ENCODE peak calls at places on chromosomes 16 and 17, in seven cellular contexts. I is GM23338; N is heart left ventricle; J is HCT116; A is transverse colon; S is psoas muscle; Y is CD8-positive, alpha-beta memory T cell. W is an unnamed sample. For H3K27me3 and H3K4me1, the result is how much of the 10 kb centered on the place peaks cover.

GRCh38 chr17:39677581-39678339 is 9.5 kb downstream of the PNMT start:
- DNase-seq in A (no peak), N (peak), Y (no peak), S (peak), J (no peak), I (no peak), W (no peak)

GRCh38 chr16:85183564-85183963 is 71.3 kb upstream of the CIBAR2 start:
- DNase-seq in Y (no peak), A (no peak), N (no peak), J (no peak), I (no peak), S (no peak), W (no peak)

GRCh38 chr17:694239-694638 is 20.4 kb downstream of the VPS53 start:
- DNase-seq in Y (no peak), S (no peak), N (no peak), J (no peak), I (no peak), A (no peak), W (peak)

GRCh38 chr17:62307196-62307595 is 73.2 kb upstream of the EFCAB3 start:
- DNase-seq in I (no peak), Y (no peak), N (no peak), J (no peak), S (no peak), A (no peak), W (no peak)

GRCh38 chr16:50102046-50102756 is 36.4 kb downstream of the HEATR3 start:
- DNase-seq in A (no peak), I (no peak), N (no peak), Y (no peak), S (no peak), J (no peak), W (peak)

GRCh38 chr16:28880589-28880915 is 2.3 kb downstream of the ATP2A1 start:
- DNase-seq in Y (no peak), S (no peak), J (no peak), A (no peak), N (no peak), I (no peak), W (no peak)

GRCh38 chr17:59962739-59963318 is 1.7 kb downstream of the RNFT1 start:
- DNase-seq in I (no peak), A (no peak), N (no peak), S (no peak), J (no peak), Y (no peak), W (no peak)

GRCh38 chr16:4293822-4294457 is 21.1 kb upstream of the TFAP4 start:
- DNase-seq in N (peak), J (no peak), A (no peak), S (peak), Y (no peak), I (peak), W (peak)

GRCh38 chr17:66337866-66338472 is 35.6 kb downstream of the PRKCA start:
- DNase-seq in A (no peak), I (no peak), Y (no peak), S (no peak), J (no peak), N (no peak), W (no peak)

GRCh38 chr17:13957636-13958035 is 111.7 kb upstream of the COX10 start:
- DNase-seq in A (no peak), Y (no peak), N (no peak), I (no peak), J (no peak), S (no peak), W (no peak)

GRCh38 chr17:75970011-75970523 is 8.9 kb downstream of the ACOX1 start:
- DNase-seq in I (no peak), N (no peak), J (no peak), A (no peak), Y (no peak), S (no peak), W (no peak)

GRCh38 chr17:61425682-61426481 is 26.2 kb downstream of the TBX2 start:
- DNase-seq in A (no peak), N (no peak), I (peak), S (no peak), J (peak), Y (no peak), W (no peak)

GRCh38 chr17:8082312-8082711 is 5.2 kb downstream of the ALOX12B start:
- DNase-seq in I (no peak), A (no peak), S (no peak), J (no peak), N (no peak), Y (no peak), W (no peak)
- H3K27me3 ChIP-seq in I (half or more), A (half or more), S (under half), J (under half), N (under half), Y (under half), W (under half)

GRCh38 chr16:17747357-17747756 is 276.6 kb upstream of the XYLT1 start:
- DNase-seq in S (no peak), N (no peak), I (no peak), J (no peak), Y (no peak), A (no peak), W (no peak)

GRCh38 chr16:17743158-17743557 is 272.4 kb upstream of the XYLT1 start:
- DNase-seq in S (no peak), N (no peak), J (no peak), A (no peak), I (no peak), Y (no peak), W (no peak)

GRCh38 chr16:17748005-17748719 is 277.4 kb upstream of the XYLT1 start:
- DNase-seq in J (no peak), Y (no peak), A (no peak), N (no peak), I (peak), S (no peak), W (no peak)

GRCh38 chr16:17743578-17743977 is 272.8 kb upstream of the XYLT1 start:
- DNase-seq in N (no peak), Y (no peak), J (no peak), S (no peak), A (no peak), I (no peak), W (no peak)

GRCh38 chr16:17744903-17745581 is 274.3 kb upstream of the XYLT1 start:
- DNase-seq in A (no peak), I (peak), S (no peak), Y (no peak), J (no peak), N (no peak), W (no peak)
- H3K27ac ChIP-seq in A (peak), I (peak), S (no peak), Y (no peak), J (no peak), N (no peak), W (no peak)

GRCh38 chr17:29590979-29591736 is 1.7 kb upstream of the GIT1 start:
- DNase-seq in S (peak), N (peak), I (peak), Y (no peak), A (peak), J (peak), W (peak)

GRCh38 chr17:29593546-29594440 is 861 bp downstream of the ANKRD13B start:
- DNase-seq in A (peak), S (no peak), J (no peak), N (peak), Y (no peak), I (peak), W (no peak)

GRCh38 chr17:29592850-29593545 is at the start of gene ANKRD13B:
- DNase-seq in Y (no peak), I (peak), J (no peak), A (peak), N (peak), S (peak), W (no peak)

GRCh38 chr17:29590261-29590978 is 972 bp upstream of the GIT1 start:
- DNase-seq in S (no peak), I (no peak), J (peak), Y (no peak), A (peak), N (peak), W (peak)

DNA sequence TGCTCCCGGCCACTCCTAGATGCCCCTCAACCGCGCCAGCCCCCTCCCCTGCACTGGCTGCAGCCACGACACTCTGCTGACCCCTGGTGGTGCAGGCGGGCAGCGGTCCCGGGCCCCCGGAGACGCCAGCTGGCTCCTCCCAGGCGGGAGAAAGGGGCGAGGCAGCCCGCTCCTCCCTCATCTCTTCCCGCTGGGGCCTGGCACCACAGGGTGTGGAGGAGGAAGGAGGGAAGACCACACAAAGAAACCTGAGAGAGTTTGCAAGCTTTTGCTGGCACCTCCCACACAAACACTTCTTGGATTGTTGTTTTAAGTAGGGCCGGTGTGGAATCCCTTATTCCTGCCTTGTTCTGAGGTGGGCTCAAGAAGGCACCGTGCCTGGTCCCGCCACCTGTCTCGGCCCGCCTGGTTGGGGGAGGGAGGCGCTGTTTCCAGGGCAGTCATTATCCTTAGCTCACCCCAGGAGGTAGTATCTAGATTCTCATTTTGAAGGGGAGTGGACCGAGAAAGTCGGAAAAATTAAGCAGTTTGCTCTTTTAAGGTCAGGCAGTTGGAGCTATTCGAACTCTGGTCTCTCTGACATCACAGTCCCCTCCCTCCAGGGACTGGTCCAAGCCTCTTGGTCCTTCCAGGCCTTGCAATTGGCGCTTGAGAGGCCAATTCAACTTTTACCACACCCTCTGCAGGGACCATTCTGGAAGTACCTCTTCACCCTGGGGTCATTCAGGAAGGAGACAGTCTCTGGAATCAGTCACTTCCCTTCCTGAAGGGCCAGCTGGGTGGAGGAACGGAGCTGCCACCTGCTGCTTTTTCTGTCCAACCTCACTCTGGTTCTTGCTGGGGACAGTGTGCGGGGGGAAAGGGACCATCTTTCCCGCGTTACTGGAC is 951 bp upstream of the ANKRD13B start:
- DNase-seq in Y (peak), J (peak), N (peak), S (peak), I (peak), A (peak), W (peak)
- H3K4me1 ChIP-seq in Y (half or more), J (under half), N (half or more), S (half or more), I (under half), A (half or more), W (under half)

DNA sequence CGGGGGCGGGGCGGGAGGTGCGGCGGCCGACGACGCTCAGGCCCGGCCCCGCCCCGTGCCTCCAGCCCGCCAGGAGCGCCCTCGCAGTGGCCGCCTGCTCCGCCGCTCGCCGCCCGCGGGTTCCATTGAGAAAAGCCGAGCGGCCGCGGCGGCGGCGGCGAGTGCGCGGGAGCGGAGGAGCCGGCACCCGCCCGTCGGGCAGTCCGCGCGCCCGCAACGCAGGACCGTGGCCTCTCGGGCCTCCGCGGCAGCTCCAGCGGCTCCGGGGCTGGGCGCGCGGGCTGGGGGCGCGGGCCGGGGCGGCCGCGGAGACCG is at the start of gene ZFPM1:
- DNase-seq in S (no peak), Y (no peak), N (no peak), A (no peak), I (no peak), J (no peak), W (no peak)
- H3K27me3 ChIP-seq in S (under half), Y (under half), N (under half), A (under half), I (half or more), J (under half), W (under half)

GRCh38 chr16:67156146-67156844 is 3.4 kb downstream of the TRADD start:
- DNase-seq in I (no peak), A (no peak), J (no peak), N (no peak), S (no peak), Y (no peak), W (no peak)

GRCh38 chr16:67161595-67162058 is 1.9 kb downstream of the FBXL8 start:
- DNase-seq in N (peak), A (no peak), J (no peak), S (peak), I (no peak), Y (no peak), W (no peak)

GRCh38 chr16:67157106-67157748 is 2.5 kb downstream of the TRADD start:
- DNase-seq in S (no peak), N (no peak), A (no peak), J (no peak), Y (no peak), I (no peak), W (no peak)

GRCh38 chr16:67157892-67158635 is 1.6 kb downstream of the TRADD start:
- DNase-seq in S (no peak), J (no peak), Y (no peak), I (no peak), A (no peak), N (no peak), W (no peak)

DNA sequence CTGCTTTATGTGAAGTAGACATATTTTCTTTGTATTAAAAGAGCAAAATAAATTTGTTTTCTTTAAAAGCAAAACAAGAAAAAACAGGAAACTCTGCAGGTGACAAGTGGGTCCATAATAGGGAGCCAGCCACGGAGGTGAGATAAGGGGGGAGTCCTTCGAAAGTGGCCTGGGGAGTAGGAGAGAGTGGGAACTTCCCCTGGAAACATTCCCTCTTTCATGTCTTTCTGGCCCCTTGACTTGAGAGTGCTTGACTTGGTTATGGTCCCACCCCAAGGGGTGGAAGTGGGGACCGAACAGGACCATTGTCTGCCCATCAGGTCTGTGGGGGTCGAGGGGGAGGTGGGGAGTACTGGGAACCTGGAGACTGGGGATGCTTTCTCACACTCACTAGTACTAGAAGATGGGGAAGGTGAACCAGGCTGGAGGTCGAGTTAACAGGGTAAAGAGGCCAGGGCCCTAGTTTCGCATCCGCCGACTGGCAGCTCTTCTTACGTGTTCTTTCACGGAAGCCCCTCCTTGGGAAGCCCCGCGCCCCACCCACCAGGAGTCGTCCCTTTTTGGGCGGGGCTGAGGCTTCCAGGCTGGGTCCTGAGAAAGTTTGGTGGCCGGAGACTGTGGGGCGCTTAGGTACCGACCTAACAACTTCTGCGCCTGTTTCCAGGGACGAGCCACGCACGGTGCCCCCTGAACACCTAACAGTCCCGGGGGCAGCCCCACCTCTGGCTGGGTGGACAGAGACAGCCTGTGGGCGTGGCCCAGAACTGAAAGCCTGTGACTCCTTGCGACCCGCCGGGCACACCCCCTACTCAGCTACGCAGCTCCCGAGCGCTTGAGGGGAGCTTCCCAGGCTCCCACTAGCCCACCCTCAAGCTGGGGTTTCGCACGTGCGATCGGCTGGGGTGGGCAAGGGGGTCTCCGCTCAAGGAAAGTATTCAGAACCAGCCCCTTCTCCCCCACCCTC is 790 bp downstream of the TRADD start:
- DNase-seq in Y (peak), J (no peak), I (peak), N (peak), A (peak), S (peak), W (no peak)
- H3K27ac ChIP-seq in Y (peak), J (peak), I (no peak), N (peak), A (peak), S (peak), W (peak)

GRCh38 chr17:82594571-82594970 is 53.7 kb downstream of the WDR45B start:
- DNase-seq in A (no peak), J (no peak), I (no peak), S (no peak), Y (no peak), N (no peak), W (no peak)
- H3K4me1 ChIP-seq in A (half or more), J (under half), I (under half), S (under half), Y (under half), N (under half), W (under half)

GRCh38 chr16:66306366-66307150 is 59.9 kb upstream of the CDH5 start:
- DNase-seq in S (no peak), N (no peak), I (no peak), A (no peak), Y (no peak), J (no peak), W (no peak)

GRCh38 chr16:66309409-66309808 is 57.1 kb upstream of the CDH5 start:
- DNase-seq in J (no peak), N (no peak), I (no peak), A (no peak), S (no peak), Y (no peak), W (no peak)

GRCh38 chr16:66304961-66305360 is 61.5 kb upstream of the CDH5 start:
- DNase-seq in Y (no peak), N (no peak), A (no peak), S (no peak), I (no peak), J (no peak), W (no peak)

GRCh38 chr16:66311306-66311705 is 55.2 kb upstream of the CDH5 start:
- DNase-seq in S (no peak), Y (no peak), J (no peak), A (no peak), I (no peak), N (no peak), W (no peak)

DNA sequence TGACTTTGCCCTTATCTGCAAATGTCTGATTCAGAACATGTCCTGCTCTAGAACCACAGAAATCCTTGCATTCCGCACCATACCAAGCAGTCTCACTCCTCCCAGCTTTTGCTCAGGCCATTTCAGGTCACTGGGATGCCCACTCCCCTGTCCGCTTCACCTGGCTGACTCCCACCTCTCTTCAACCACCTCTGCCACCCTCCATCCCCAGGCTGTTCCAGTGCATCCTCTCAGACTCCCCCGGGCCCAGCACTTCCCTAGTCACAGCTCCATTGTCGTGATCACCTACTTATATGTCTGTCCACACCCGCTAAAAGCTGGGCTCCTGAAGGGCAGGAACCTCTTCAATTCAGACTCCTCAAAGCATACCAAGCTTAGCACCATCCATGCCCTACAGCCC is 58.4 kb upstream of the CDH5 start:
- DNase-seq in Y (no peak), I (no peak), N (no peak), S (no peak), J (no peak), A (no peak), W (no peak)
- H3K27me3 ChIP-seq in Y (under half), I (under half), N (under half), S (under half), J (under half), A (under half), W (under half)

GRCh38 chr17:41870097-41870496 is 4.9 kb upstream of the KLHL11 start:
- DNase-seq in N (no peak), S (peak), Y (no peak), J (no peak), I (no peak), A (no peak), W (no peak)
- H3K27ac ChIP-seq in N (no peak), S (no peak), Y (no peak), J (no peak), I (peak), A (no peak), W (no peak)

GRCh38 chr17:19260958-19261357 is 23.8 kb downstream of the EPN2 start:
- DNase-seq in J (peak), A (no peak), Y (no peak), N (peak), I (no peak), S (no peak), W (peak)
- H3K4me1 ChIP-seq in J (under half), A (half or more), Y (under half), N (half or more), I (under half), S (under half), W (under half)

W was measured in foreskin keratinocyte.